ENCODE peak calls at places on chromosomes 1 and 21, in six cellular contexts. I, Y, C, T, K and P are unnamed samples.

GRCh38 chr1:65149391-65149729 is 1.4 kb downstream of the AK4 start:
- DNase-seq in C (no peak), Y (no peak), K (no peak), I (no peak), T (no peak), P (no peak)

GRCh38 chr1:199937161-199937560 is 90.3 kb upstream of the NR5A2 start:
- DNase-seq in C (no peak), K (no peak), T (no peak), I (no peak), Y (no peak), P (no peak)

GRCh38 chr1:234559152-234559916 is 50.6 kb downstream of the IRF2BP2 start:
- DNase-seq in C (no peak), I (no peak), K (no peak), T (no peak), Y (no peak), P (no peak)

GRCh38 chr1:225845633-225846259 is 35.8 kb downstream of the EPHX1 start:
- DNase-seq in T (peak), Y (peak), K (no peak), I (peak), C (peak), P (peak)

GRCh38 chr1:244054247-244054923 is 3.3 kb downstream of the ZBTB18 start:
- DNase-seq in K (no peak), I (no peak), T (no peak), Y (no peak), C (no peak), P (peak)

GRCh38 chr1:180501865-180502360 is 464 bp downstream of the ACBD6 start:
- DNase-seq in K (no peak), C (peak), T (no peak), I (no peak), Y (no peak), P (no peak)

GRCh38 chr1:28456078-28456477 is 49.8 kb upstream of the RCC1 start:
- DNase-seq in I (peak), T (no peak), C (no peak), Y (peak), K (no peak), P (no peak)

GRCh38 chr1:69400128-69400527 is 167.6 kb upstream of the LRRC7 start:
- DNase-seq in C (no peak), Y (no peak), I (no peak), T (no peak), K (no peak), P (peak)

GRCh38 chr1:216064643-216065042 is 358.6 kb downstream of the USH2A start:
- DNase-seq in T (no peak), I (peak), C (no peak), K (no peak), Y (no peak), P (no peak)

GRCh38 chr21:43743934-43744333 is 25.0 kb downstream of the PDXK start:
- DNase-seq in I (no peak), C (no peak), T (no peak), K (no peak), Y (no peak), P (no peak)

GRCh38 chr21:43737158-43737950 is 18.4 kb downstream of the PDXK start:
- DNase-seq in I (no peak), K (no peak), T (no peak), Y (no peak), C (no peak), P (no peak)

GRCh38 chr21:43739648-43740435 is 20.9 kb downstream of the PDXK start:
- DNase-seq in I (no peak), T (no peak), C (peak), K (no peak), Y (peak), P (peak)

GRCh38 chr21:43741425-43742096 is 22.6 kb downstream of the PDXK start:
- DNase-seq in C (no peak), Y (no peak), K (no peak), I (no peak), T (no peak), P (peak)

DNA sequence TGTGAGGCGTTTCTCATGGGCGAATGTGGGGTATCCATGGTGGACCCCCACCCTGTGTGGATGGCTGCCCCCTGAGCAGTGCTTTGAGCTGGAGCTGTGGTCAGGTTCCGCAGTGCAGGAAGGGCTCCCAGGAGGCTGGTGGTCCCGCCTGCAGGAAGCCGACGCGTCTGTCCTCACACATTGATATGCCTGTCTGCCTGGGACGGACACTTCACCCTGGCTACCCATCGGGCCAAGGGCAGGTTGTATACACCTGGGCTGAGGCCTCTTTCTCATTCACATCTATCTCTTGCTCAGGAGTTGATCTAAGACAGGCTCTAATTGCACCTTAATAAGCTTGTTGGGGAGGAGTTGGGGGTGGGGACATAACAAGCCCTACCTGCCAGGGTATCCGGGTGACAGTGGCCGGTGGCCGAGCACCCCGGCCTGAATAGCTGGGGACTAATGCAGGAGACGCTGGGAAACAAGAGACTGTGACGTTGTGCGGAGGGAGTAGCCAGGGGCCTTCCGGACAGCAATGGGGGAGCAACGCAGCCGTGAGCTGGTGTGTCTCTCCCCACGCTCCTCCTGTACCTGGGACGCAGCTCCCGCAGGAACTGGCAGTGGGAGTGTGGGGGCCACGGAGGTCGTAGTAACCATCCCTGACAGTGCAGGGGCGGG is 21.7 kb downstream of the PDXK start:
- DNase-seq in C (peak), I (no peak), K (no peak), Y (no peak), T (no peak), P (peak)
- TF ChIP-seq SMC3 in C (no peak), I (no peak), K (no peak), Y (no peak), T (no peak), P (no peak)

GRCh38 chr1:41414291-41414690 is 53.1 kb downstream of the FOXO6 start:
- DNase-seq in Y (no peak), C (no peak), T (no peak), K (no peak), I (no peak), P (no peak)
- TF ChIP-seq SMC3 in Y (no peak), C (no peak), T (no peak), K (no peak), I (no peak), P (no peak)

GRCh38 chr1:165851034-165851658 is 23.7 kb downstream of the UCK2 start:
- DNase-seq in K (no peak), I (peak), Y (peak), T (no peak), C (no peak), P (no peak)
- TF ChIP-seq SMC3 in K (no peak), I (no peak), Y (no peak), T (no peak), C (no peak), P (no peak)

GRCh38 chr1:59290173-59290954 is 6.5 kb upstream of the FGGY start:
- DNase-seq in T (peak), Y (peak), K (no peak), C (peak), I (peak), P (peak)
- TF ChIP-seq SMC3 in T (peak), Y (peak), K (peak), C (peak), I (peak), P (peak)

GRCh38 chr1:172980456-172980855 is 70.3 kb downstream of the TNFSF18 start:
- DNase-seq in T (peak), I (peak), C (peak), Y (no peak), K (no peak), P (no peak)
- TF ChIP-seq SMC3 in T (no peak), I (no peak), C (no peak), Y (no peak), K (no peak), P (no peak)

DNA sequence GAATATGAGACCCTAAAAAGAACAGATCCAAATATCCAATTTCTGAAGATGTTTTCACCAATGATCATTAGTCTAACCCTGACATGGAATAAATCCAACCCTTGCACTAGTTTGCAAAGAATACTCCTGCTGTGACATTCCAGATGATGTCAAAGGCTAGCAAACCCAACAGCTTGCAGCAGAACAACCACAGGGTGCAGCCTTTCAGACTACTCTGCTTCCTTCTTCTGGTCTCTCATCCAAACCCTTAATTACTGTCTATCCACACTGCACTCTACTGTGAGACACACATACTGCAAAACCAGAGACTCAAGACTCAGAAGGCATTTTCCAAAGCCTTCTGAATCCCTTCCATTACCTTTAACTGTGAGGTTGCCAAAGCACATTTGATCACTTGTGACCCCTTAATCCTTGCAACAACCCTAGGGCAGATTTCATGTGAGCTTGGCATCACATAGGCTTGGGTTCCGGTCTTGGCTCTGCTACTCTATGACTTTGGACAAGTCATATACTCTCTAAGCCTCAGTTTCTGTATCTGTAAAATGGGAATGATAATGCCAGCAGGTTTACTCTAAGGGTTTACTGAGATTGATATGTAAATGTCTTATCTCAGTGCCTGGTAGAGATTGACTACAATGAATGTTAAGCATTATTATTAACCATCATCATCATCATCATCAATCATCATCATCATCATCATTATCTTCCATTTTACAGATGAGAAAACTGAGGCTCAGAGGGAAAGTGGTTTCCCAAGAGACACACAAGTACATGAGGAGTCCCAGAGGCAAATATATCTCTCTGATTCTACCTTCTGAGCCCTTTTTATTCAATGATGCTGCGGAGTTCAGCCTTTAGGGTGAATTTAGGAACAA is 94.5 kb downstream of the SYF2 start:
- DNase-seq in K (no peak), I (no peak), T (no peak), C (no peak), Y (no peak), P (no peak)
- TF ChIP-seq SMC3 in K (no peak), I (no peak), T (no peak), C (no peak), Y (no peak), P (no peak)

DNA sequence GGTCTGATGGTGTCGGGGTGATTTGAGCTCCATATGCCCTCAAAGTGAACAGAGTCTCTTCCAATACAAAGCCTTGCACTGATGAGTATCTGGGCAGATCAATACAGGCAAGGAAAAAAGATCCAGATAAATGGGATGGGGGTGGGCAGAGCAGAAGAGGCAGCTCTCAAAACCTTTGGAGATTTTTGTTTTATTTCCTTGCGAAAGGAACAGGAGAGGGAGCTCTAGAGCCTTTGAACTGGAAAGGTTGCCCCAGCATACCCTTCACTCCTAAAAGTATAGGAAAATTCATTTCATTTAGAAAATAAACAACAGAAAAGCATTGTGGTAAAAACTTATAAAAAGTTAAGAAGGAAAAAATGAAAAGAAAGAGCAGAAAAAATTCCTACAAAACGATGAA is 31.4 kb upstream of the OLIG2 start:
- DNase-seq in K (no peak), C (no peak), T (no peak), Y (peak), I (peak), P (peak)
- TF ChIP-seq SMC3 in K (no peak), C (peak), T (peak), Y (peak), I (peak), P (peak)

GRCh38 chr1:112527266-112528010 is 18.7 kb downstream of the WNT2B start:
- DNase-seq in C (no peak), Y (no peak), I (peak), T (no peak), K (no peak), P (no peak)

GRCh38 chr1:112524986-112525385 is 16.2 kb downstream of the WNT2B start:
- DNase-seq in I (no peak), K (no peak), Y (no peak), C (no peak), T (no peak), P (no peak)

GRCh38 chr1:112529301-112529700 is 20.5 kb downstream of the WNT2B start:
- DNase-seq in T (no peak), C (no peak), Y (no peak), K (no peak), I (peak), P (no peak)

GRCh38 chr1:112530832-112531231 is 22.1 kb downstream of the WNT2B start:
- DNase-seq in C (no peak), Y (no peak), K (no peak), T (no peak), I (no peak), P (no peak)

GRCh38 chr1:112528076-112528475 is 19.3 kb downstream of the WNT2B start:
- DNase-seq in I (peak), K (no peak), T (no peak), C (no peak), Y (no peak), P (no peak)
- TF ChIP-seq SMC3 in I (no peak), K (no peak), T (no peak), C (no peak), Y (no peak), P (no peak)

GRCh38 chr1:208223136-208223535 is 21.0 kb downstream of the PLXNA2 start:
- DNase-seq in K (no peak), I (peak), C (no peak), Y (no peak), T (no peak), P (no peak)
- TF ChIP-seq SMC3 in K (no peak), I (no peak), C (no peak), Y (no peak), T (no peak), P (no peak)